ENCODE peak calls at places on chromosomes 5 and 9, in seven cellular contexts. G, E, U, L, H, I and Q are unnamed samples.

GRCh38 chr9:2623046-2623865 is 1.7 kb downstream of the VLDLR start:
- DNase-seq in G (peak), E (no peak), U (peak), L (no peak), H (peak), I (peak), Q (no peak)

GRCh38 chr9:37574996-37575395 is 1.2 kb downstream of the FBXO10 start:
- DNase-seq in G (no peak), E (no peak), U (no peak), L (no peak), H (no peak), I (no peak), Q (no peak)

GRCh38 chr9:82721596-82721995 is 341.3 kb downstream of the RASEF start:
- DNase-seq in G (no peak), E (no peak), U (no peak), L (no peak), H (no peak), I (peak), Q (peak)

GRCh38 chr9:114369567-114370240 is 18.1 kb downstream of the AKNA start:
- DNase-seq in G (no peak), E (no peak), U (no peak), L (no peak), H (no peak), I (no peak), Q (no peak)

GRCh38 chr9:15370496-15371464 is 51.9 kb upstream of the SNAPC3 start:
- DNase-seq in G (no peak), E (no peak), U (no peak), L (no peak), H (no peak), I (no peak), Q (no peak)

GRCh38 chr5:39073759-39074008 is 515 bp downstream of the RICTOR start:
- DNase-seq in G (no peak), E (no peak), U (no peak), L (no peak), H (no peak), I (no peak), Q (no peak)

GRCh38 chr5:72649449-72649848 is 142.2 kb upstream of the ZNF366 start:
- DNase-seq in G (no peak), E (no peak), U (peak), L (no peak), H (no peak), I (no peak), Q (no peak)

GRCh38 chr9:137619240-137620090 is 660 bp downstream of the EHMT1 start:
- DNase-seq in G (no peak), E (no peak), U (peak), L (no peak), H (peak), I (peak), Q (peak)

GRCh38 chr9:109791747-109792146 is 11.7 kb downstream of the PALM2AKAP2 start:
- DNase-seq in G (no peak), E (no peak), U (no peak), L (no peak), H (no peak), I (no peak), Q (no peak)

GRCh38 chr5:135242021-135242480 is 157.0 kb downstream of the MACROH2A1 start:
- DNase-seq in G (no peak), E (no peak), U (peak), L (no peak), H (peak), I (no peak), Q (peak)

GRCh38 chr5:161271816-161272215 is 274.7 kb downstream of the GABRB2 start:
- DNase-seq in G (no peak), E (no peak), U (no peak), L (no peak), H (no peak), I (no peak), Q (no peak)

GRCh38 chr9:20559236-20559896 is 62.9 kb downstream of the MLLT3 start:
- DNase-seq in G (no peak), E (no peak), U (no peak), L (no peak), H (no peak), I (no peak), Q (no peak)

GRCh38 chr5:37631939-37632338 is 207.9 kb downstream of the GDNF start:
- DNase-seq in G (no peak), E (no peak), U (no peak), L (no peak), H (no peak), I (no peak), Q (no peak)

GRCh38 chr5:110653231-110653970 is 73.1 kb downstream of the TMEM232 start:
- DNase-seq in G (no peak), E (no peak), U (no peak), L (no peak), H (no peak), I (no peak), Q (no peak)

GRCh38 chr9:109600142-109600541 is 102.0 kb upstream of the PTPN3 start:
- DNase-seq in G (no peak), E (no peak), U (peak), L (peak), H (peak), I (peak), Q (peak)

GRCh38 chr5:107361945-107362344 is 308.8 kb downstream of the EFNA5 start:
- DNase-seq in G (no peak), E (peak), U (no peak), L (no peak), H (peak), I (peak), Q (peak)

GRCh38 chr5:6497267-6497666 is 48.6 kb downstream of the UBE2QL1 start:
- DNase-seq in G (no peak), E (no peak), U (no peak), L (no peak), H (no peak), I (no peak), Q (no peak)

GRCh38 chr9:94676446-94677148 is 37.3 kb upstream of the FBP1 start:
- DNase-seq in G (no peak), E (no peak), U (no peak), L (no peak), H (no peak), I (no peak), Q (no peak)

GRCh38 chr5:36206913-36207312 is 34.8 kb downstream of the NADK2 start:
- DNase-seq in G (no peak), E (no peak), U (no peak), L (no peak), H (no peak), I (no peak), Q (no peak)

GRCh38 chr5:8184455-8185063 is 315.6 kb downstream of the MTRR start:
- DNase-seq in G (no peak), E (no peak), U (no peak), L (no peak), H (no peak), I (peak), Q (peak)

GRCh38 chr5:175712681-175713085 is 54.8 kb downstream of the HRH2 start:
- DNase-seq in G (no peak), E (no peak), U (no peak), L (no peak), H (no peak), I (no peak), Q (no peak)

GRCh38 chr5:169413416-169413815 is 112.5 kb upstream of the SLIT3 start:
- DNase-seq in G (no peak), E (no peak), U (no peak), L (no peak), H (no peak), I (no peak), Q (no peak)

GRCh38 chr9:115941561-115942315 is 211.9 kb upstream of the PAPPA start:
- DNase-seq in G (no peak), E (no peak), U (no peak), L (no peak), H (no peak), I (no peak), Q (peak)

GRCh38 chr5:102700916-102701315 is 54.2 kb upstream of the PAM start:
- DNase-seq in G (no peak), E (no peak), U (no peak), L (no peak), H (no peak), I (no peak), Q (no peak)

GRCh38 chr5:67414712-67415111 is 218.1 kb upstream of the CD180 start:
- DNase-seq in G (no peak), E (no peak), U (peak), L (no peak), H (no peak), I (peak), Q (peak)

GRCh38 chr9:123691904-123692303 is 238.0 kb downstream of the DENND1A start:
- DNase-seq in G (no peak), E (no peak), U (no peak), L (no peak), H (no peak), I (no peak), Q (no peak)

GRCh38 chr5:65828507-65828906 is 97.9 kb upstream of the ERBIN start:
- DNase-seq in G (no peak), E (no peak), U (peak), L (no peak), H (no peak), I (no peak), Q (no peak)

GRCh38 chr9:87682085-87682484 is 43.8 kb upstream of the CTSL start:
- DNase-seq in G (no peak), E (no peak), U (no peak), L (no peak), H (no peak), I (no peak), Q (no peak)

GRCh38 chr9:127660886-127661285 is 45.9 kb upstream of the CFAP157 start:
- DNase-seq in G (no peak), E (no peak), U (no peak), L (no peak), H (no peak), I (no peak), Q (no peak)